ENCODE peak calls at places on chromosomes 13 and 19, in ten cellular contexts. O is tibial nerve; Z is IMR-90; L is heart left ventricle; D is breast epithelium; W is CD8-positive, alpha-beta T cell; M is right lobe of liver; K is cardiac muscle cell; Q is endodermal cell; U is ascending aorta. S is an unnamed sample.

GRCh38 chr19:42313096-42313839 is at the start of gene TMEM145:
- DNase-seq in O (no peak), Z (peak; percentile 52), L (no peak), D (no peak), W (no peak), M (no peak), K (peak; percentile 52), Q (peak; percentile 84), U (no peak), S (no peak)

GRCh38 chr19:28934626-28935025 is 278.3 kb downstream of the UQCRFS1 start:
- DNase-seq in O (no peak), Z (peak; percentile 40), L (no peak), D (no peak), W (no peak), M (no peak), K (peak; percentile 13), Q (peak; percentile 8), U (no peak), S (no peak)

GRCh38 chr13:109146912-109147624 is 517.7 kb downstream of the MYO16 start:
- DNase-seq in O (no peak), Z (peak; percentile 89), L (no peak), D (no peak), W (no peak), M (no peak), K (peak; percentile 57), Q (no peak), U (no peak), S (no peak)

GRCh38 chr13:111926501-111927180 is 140.3 kb upstream of the SOX1 start:
- DNase-seq in O (no peak), Z (no peak), L (no peak), D (no peak), W (no peak), M (no peak), K (no peak), Q (peak; percentile 17), U (no peak), S (no peak)

GRCh38 chr19:4362871-4363545 is 19.6 kb downstream of the MPND start:
- DNase-seq in O (no peak), Z (no peak), L (no peak), D (no peak), W (no peak), M (peak; percentile 51), K (no peak), Q (peak; percentile 79), U (no peak), S (no peak)

GRCh38 chr13:33401238-33401637 is 115.7 kb upstream of the STARD13 start:
- DNase-seq in O (no peak), Z (no peak), L (peak; percentile 41), D (peak; percentile 23), W (no peak), M (no peak), K (no peak), Q (no peak), U (no peak), S (peak; percentile 22)

GRCh38 chr19:3154957-3155736 is 19.3 kb downstream of the GNA15 start:
- DNase-seq in O (no peak), Z (peak; percentile 99), L (peak; percentile 87), D (peak; percentile 30), W (peak; percentile 67), M (no peak), K (peak; percentile 99), Q (no peak), U (peak; percentile 95), S (peak; percentile 92)

GRCh38 chr13:78609464-78610205 is 6.3 kb upstream of the POU4F1 start:
- DNase-seq in O (no peak), Z (no peak), L (no peak), D (no peak), W (no peak), M (peak; percentile 42), K (no peak), Q (peak; percentile 82), U (no peak), S (no peak)

GRCh38 chr13:50230365-50230978 is 215.2 kb downstream of the KCNRG start:
- DNase-seq in O (no peak), Z (peak; percentile 53), L (no peak), D (no peak), W (no peak), M (no peak), K (peak; percentile 90), Q (no peak), U (no peak), S (no peak)

GRCh38 chr13:48874165-48874564 is 101.5 kb upstream of the FNDC3A start:
- DNase-seq in O (no peak), Z (no peak), L (peak; percentile 27), D (no peak), W (no peak), M (no peak), K (no peak), Q (peak; percentile 56), U (no peak), S (peak; percentile 47)

GRCh38 chr13:102970542-102970941 is 95.7 kb downstream of the SLC10A2 start:
- DNase-seq in O (no peak), Z (no peak), L (no peak), D (no peak), W (no peak), M (no peak), K (no peak), Q (no peak), U (no peak), S (no peak)

DNA sequence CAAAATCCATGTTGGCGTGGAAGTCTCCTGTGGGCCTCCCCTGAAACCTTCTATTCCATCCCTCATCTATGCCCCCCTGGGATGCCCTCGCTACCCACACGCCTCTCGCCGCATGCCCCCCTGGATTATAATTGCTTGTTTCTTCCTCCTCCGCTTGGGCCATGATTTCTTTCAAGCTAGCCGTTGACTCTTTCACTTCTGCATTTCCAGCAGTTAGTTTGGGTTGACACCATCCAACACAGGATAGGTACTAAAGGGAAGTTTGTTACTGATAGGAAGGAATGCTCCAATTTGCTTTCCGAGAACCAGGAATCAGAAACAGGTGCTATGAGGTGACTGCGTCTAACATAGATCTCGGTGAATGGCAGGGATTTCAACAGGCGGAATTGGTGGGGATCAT is 7.7 kb upstream of the SLC25A15 start:
- DNase-seq in O (no peak), Z (no peak), L (no peak), D (no peak), W (no peak), M (no peak), K (no peak), Q (no peak), U (no peak), S (no peak)
- H3K4me1 ChIP-seq in O (no peaks in the 10 kb centered on the region), Z (peaks cover 8% of the 10 kb centered on the region), L (no peaks in the 10 kb centered on the region), D (no peaks in the 10 kb centered on the region), W (peaks cover 14% of the 10 kb centered on the region), M (no peaks in the 10 kb centered on the region), K (no peaks in the 10 kb centered on the region), Q (no peaks in the 10 kb centered on the region), U (no peaks in the 10 kb centered on the region), S (no peaks in the 10 kb centered on the region)

DNA sequence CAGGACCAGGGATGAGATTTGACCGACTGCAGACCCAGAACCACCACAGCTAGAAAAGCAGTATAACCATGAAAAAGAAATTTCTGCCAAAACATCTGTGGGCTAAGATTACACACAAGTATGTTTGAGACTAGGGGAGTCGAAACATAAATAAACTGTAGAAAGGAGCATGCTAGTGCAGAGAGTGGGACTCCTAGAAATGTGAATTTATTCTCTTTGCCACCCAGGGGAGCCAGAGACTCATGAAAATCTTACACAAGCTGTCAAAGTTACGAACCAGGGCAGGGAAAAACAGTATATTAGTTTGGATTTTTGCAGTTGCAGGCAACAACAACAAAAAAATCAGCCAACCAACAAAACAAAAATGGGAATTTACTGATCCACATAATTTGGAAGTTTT is 12.3 kb upstream of the HSPH1 start:
- DNase-seq in O (no peak), Z (peak; percentile 77), L (no peak), D (no peak), W (no peak), M (no peak), K (peak; percentile 64), Q (no peak), U (no peak), S (no peak)
- TF ChIP-seq CTCF in O (no peak), Z (peak; percentile 64), L (no peak), D (no peak), W (no peak), M (no peak), K (peak; percentile 43), Q (peak; percentile 50), U (no peak), S (no peak)

GRCh38 chr19:36604656-36605100 is 435 bp upstream of the ZNF382 start:
- DNase-seq in O (no peak), Z (peak; percentile 40), L (peak; percentile 63), D (peak; percentile 20), W (peak; percentile 83), M (peak; percentile 61), K (peak; percentile 20), Q (peak; percentile 60), U (peak; percentile 75), S (peak; percentile 66)

GRCh38 chr19:36605101-36605838 is at the start of gene ZNF382:
- DNase-seq in O (no peak), Z (peak; percentile 41), L (peak; percentile 85), D (peak; percentile 18), W (peak; percentile 89), M (peak; percentile 74), K (peak; percentile 77), Q (peak; percentile 84), U (peak; percentile 68), S (peak; percentile 81)

DNA sequence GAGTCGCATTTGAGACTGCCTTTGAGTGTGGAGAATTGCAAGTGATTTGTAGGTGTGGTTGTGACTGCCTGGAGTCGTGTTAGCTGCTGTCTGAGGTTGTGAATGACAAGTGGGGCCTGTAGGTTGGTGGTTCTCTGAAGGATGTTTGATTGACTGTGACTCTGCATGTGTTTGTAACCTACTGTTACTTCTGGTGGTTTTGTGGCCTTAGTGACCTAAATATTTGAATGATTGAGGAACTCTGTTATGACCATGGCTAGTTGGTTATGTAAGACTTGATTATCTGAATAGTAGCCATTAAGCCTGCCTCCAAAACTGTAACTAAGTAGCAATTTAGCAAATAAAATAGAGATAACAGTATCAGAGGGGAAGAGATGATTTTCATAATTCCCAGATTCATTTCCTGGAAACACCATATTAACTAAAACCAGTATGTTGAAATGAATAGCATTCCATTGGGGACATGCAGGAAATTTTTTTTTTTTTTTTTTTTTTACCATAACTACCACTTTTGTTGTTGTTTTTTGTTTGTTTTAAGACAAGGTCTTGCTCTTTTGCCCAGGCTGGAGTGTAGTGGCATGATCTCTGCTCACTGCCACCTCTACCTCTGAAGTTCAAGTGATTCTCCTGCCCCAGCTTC is 846 bp downstream of the ZNF382 start:
- DNase-seq in O (no peak), Z (no peak), L (no peak), D (no peak), W (no peak), M (no peak), K (no peak), Q (no peak), U (no peak), S (no peak)
- H3K4me3 ChIP-seq in O (peak overlapping the region; percentile 80), Z (peak overlapping the region; percentile 96), L (peak overlapping the region; percentile 90), D (peak overlapping the region; percentile 59), W (peak overlapping the region; percentile 89), M (peak overlapping the region; percentile 71), K (peak overlapping the region; percentile 61), Q (peak overlapping the region; percentile 98), U (peak overlapping the region; percentile 84), S (peak overlapping the region; percentile 85)

DNA sequence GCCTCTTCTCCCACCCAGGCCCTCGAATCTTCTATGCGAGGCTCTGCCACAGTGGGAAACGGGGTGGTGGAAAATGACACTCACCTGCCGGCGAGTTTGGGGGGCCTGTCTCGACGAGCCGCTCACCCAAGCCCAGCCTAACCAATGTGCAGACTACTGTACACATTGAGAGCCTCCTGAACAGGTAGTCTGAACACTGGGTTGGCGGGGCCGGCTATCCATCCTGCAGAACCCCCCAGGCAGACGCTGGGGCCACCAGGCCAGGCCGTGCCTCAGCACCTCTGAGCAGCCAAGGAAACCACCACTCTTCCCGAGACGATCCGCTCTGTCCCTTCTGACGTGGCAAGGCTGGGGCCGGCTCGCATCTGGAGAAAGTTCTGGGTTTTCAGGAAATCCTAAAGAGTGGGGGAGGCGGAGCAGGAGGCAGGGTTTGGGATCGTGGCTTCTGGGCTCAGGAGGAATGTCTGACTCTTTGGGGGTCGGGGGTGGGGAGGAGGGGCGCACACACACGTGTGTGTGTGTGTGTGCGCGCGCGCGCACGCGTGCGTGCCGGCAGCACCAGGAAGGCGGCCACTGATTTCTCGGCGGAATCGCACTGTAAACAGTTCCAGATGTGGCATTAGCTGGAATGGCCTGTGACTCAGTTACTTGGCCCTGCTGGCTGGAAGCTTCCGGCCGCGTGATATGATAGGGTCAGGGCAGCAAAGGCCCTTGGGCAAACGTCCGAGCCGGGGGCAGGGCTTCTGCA is 18.5 kb downstream of the TMED1 start:
- DNase-seq in O (peak; percentile 73), Z (peak; percentile 98), L (no peak), D (peak; percentile 43), W (no peak), M (no peak), K (peak; percentile 96), Q (peak; percentile 46), U (peak; percentile 89), S (peak; percentile 49)
- H3K4me1 ChIP-seq in O (no peaks in the 10 kb centered on the region), Z (peaks cover 33% of the 10 kb centered on the region), L (no peaks in the 10 kb centered on the region), D (no peaks in the 10 kb centered on the region), W (peaks cover 4% of the 10 kb centered on the region), M (no peaks in the 10 kb centered on the region), K (no peaks in the 10 kb centered on the region), Q (no peaks in the 10 kb centered on the region), U (peaks cover 12% of the 10 kb centered on the region), S (peaks cover 19% of the 10 kb centered on the region)

S was measured in heart right ventricle.